ENCODE peak calls at places on chromosomes 5 and 9, in four cellular contexts. One of them, this sample, is unnamed. For H3K36me3, the result is how much of the 10 kb centered on the place peaks cover.

GRCh38 chr9:105206821-105207699 is 37.4 kb upstream of the SLC44A1 start:
- DNase-seq in adrenal gland: no peak
- DNase-seq in heart left ventricle: no peak
- DNase-seq in Panc1: no peak
- DNase-seq in this sample: no peak

GRCh38 chr5:72206994-72207393 is 99.7 kb downstream of the MAP1B start:
- DNase-seq in adrenal gland: no peak
- DNase-seq in heart left ventricle: no peak
- DNase-seq in Panc1: no peak
- DNase-seq in this sample: no peak

GRCh38 chr5:175823731-175824525 is 47.5 kb upstream of the CPLX2 start:
- DNase-seq in adrenal gland: no peak
- DNase-seq in heart left ventricle: no peak
- DNase-seq in Panc1: no peak
- DNase-seq in this sample: no peak

GRCh38 chr5:158392753-158393152 is 533.8 kb upstream of the CLINT1 start:
- DNase-seq in adrenal gland: no peak
- DNase-seq in heart left ventricle: no peak
- DNase-seq in Panc1: no peak
- DNase-seq in this sample: no peak

GRCh38 chr9:97811534-97812246 is 41.3 kb upstream of the FOXE1 start:
- DNase-seq in adrenal gland: no peak
- DNase-seq in heart left ventricle: no peak
- DNase-seq in Panc1: no peak
- DNase-seq in this sample: no peak

GRCh38 chr5:61289241-61289640 is 42.8 kb upstream of the ZSWIM6 start:
- DNase-seq in adrenal gland: no peak
- DNase-seq in heart left ventricle: no peak
- DNase-seq in Panc1: no peak
- DNase-seq in this sample: no peak

GRCh38 chr5:127723571-127723970 is 20.4 kb downstream of the CCDC192 start:
- DNase-seq in adrenal gland: peak
- DNase-seq in heart left ventricle: peak
- DNase-seq in Panc1: no peak
- DNase-seq in this sample: no peak

GRCh38 chr9:92392690-92393089 is 11.7 kb downstream of the OGN start:
- DNase-seq in adrenal gland: no peak
- DNase-seq in heart left ventricle: no peak
- DNase-seq in Panc1: no peak
- DNase-seq in this sample: no peak

GRCh38 chr5:180161420-180162303 is 47.3 kb downstream of the RASGEF1C start:
- DNase-seq in adrenal gland: no peak
- DNase-seq in heart left ventricle: no peak
- DNase-seq in Panc1: no peak
- DNase-seq in this sample: peak

GRCh38 chr9:116151966-116152381 is 1.6 kb upstream of the PAPPA start:
- DNase-seq in adrenal gland: no peak
- DNase-seq in heart left ventricle: no peak
- DNase-seq in Panc1: no peak
- DNase-seq in this sample: no peak

GRCh38 chr5:103021310-103021709 is 98.6 kb downstream of the GIN1 start:
- DNase-seq in adrenal gland: no peak
- DNase-seq in heart left ventricle: no peak
- DNase-seq in Panc1: no peak
- DNase-seq in this sample: no peak

GRCh38 chr9:93809204-93809940 is 145.8 kb downstream of the BARX1 start:
- DNase-seq in adrenal gland: no peak
- DNase-seq in heart left ventricle: no peak
- DNase-seq in Panc1: no peak
- DNase-seq in this sample: peak

GRCh38 chr9:127049581-127049980 is 72.9 kb downstream of the ANGPTL2 start:
- DNase-seq in adrenal gland: no peak
- DNase-seq in heart left ventricle: no peak
- DNase-seq in Panc1: no peak
- DNase-seq in this sample: no peak

GRCh38 chr9:87035868-87036267 is 88.6 kb upstream of the GAS1 start:
- DNase-seq in adrenal gland: no peak
- DNase-seq in heart left ventricle: no peak
- DNase-seq in Panc1: no peak
- DNase-seq in this sample: no peak

DNA sequence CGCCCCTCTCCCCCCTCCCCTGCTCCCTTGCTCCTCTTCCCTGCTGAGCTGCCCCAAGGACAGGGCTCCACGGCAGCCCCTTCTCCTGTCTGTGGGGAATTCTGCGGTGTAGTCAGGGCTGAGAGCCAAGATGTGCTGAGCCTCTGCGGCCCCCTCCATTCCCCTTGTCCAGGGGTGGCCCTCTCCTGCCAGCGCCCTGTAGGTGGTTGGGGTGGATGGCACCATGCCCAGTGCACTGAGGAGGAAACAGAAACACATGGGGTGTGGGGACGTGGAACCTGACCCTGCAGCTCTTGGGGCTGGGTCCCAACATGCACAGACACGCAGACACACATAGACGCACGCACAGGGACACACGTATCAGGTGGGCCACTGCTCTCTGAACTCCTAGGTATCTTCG is 64.6 kb downstream of the HMCN2 start:
- DNase-seq in adrenal gland: no peak
- DNase-seq in heart left ventricle: no peak
- DNase-seq in Panc1: no peak
- DNase-seq in this sample: no peak
- H3K27ac ChIP-seq in adrenal gland: no peak
- H3K27ac ChIP-seq in heart left ventricle: no peak
- H3K27ac ChIP-seq in Panc1: no peak
- H3K27ac ChIP-seq in this sample: peak

GRCh38 chr5:10264569-10264968 is 14.5 kb downstream of the CCT5 start:
- DNase-seq in adrenal gland: no peak
- DNase-seq in heart left ventricle: no peak
- DNase-seq in Panc1: no peak
- DNase-seq in this sample: no peak
- H3K36me3 ChIP-seq in adrenal gland: under half
- H3K36me3 ChIP-seq in heart left ventricle: under half
- H3K36me3 ChIP-seq in Panc1: half or more
- H3K36me3 ChIP-seq in this sample: half or more

DNA sequence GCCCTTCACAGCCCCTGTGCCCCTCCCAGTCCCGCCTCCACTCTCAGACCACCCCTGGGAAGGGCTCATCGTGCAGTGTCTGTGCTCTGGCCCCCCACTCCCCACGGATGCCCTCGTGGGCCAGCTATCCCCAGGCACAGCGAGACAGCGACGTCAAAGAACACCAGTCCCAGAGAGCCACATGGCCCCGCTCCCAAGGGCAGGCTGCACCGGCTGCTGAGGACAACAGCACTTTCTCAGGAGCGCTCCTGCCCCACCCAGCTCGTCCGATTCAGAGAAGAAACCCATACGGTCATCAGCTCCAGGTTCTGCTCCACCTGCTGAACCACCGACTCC is 4.8 kb upstream of the SNAPC4 start:
- DNase-seq in adrenal gland: no peak
- DNase-seq in heart left ventricle: no peak
- DNase-seq in Panc1: no peak
- DNase-seq in this sample: no peak
- H3K27ac ChIP-seq in adrenal gland: no peak
- H3K27ac ChIP-seq in heart left ventricle: no peak
- H3K27ac ChIP-seq in Panc1: no peak
- H3K27ac ChIP-seq in this sample: no peak

GRCh38 chr5:96778409-96778808 is 29.3 kb downstream of the ERAP1 start:
- DNase-seq in adrenal gland: peak
- DNase-seq in heart left ventricle: peak
- DNase-seq in Panc1: no peak
- DNase-seq in this sample: no peak

GRCh38 chr5:96776606-96777005 is 31.1 kb downstream of the ERAP1 start:
- DNase-seq in adrenal gland: no peak
- DNase-seq in heart left ventricle: no peak
- DNase-seq in Panc1: no peak
- DNase-seq in this sample: no peak

GRCh38 chr5:96775050-96775449 is 32.7 kb downstream of the ERAP1 start:
- DNase-seq in adrenal gland: no peak
- DNase-seq in heart left ventricle: no peak
- DNase-seq in Panc1: no peak
- DNase-seq in this sample: no peak

GRCh38 chr5:96772542-96772941 is 35.2 kb downstream of the ERAP1 start:
- DNase-seq in adrenal gland: no peak
- DNase-seq in heart left ventricle: no peak
- DNase-seq in Panc1: no peak
- DNase-seq in this sample: no peak

DNA sequence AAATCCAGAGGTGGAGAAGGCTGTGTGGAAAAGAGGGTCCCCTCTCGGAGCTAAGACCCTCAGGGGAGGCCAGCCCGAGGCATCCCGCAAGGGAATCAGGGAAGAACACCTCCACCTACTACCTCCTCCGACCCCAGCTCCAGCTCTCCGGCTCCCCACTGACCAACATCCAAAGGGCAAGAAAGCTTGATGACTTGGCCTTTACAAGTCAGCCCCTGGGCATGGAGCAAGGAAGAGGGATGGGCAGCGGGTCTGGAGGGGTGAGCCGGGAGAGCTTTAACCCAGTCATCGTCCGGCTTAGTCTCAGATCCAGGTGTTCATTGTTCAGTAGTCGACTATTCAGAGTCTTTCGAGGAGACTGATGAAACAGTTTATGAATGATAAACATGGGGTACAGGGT is 32.1 kb downstream of the ERAP1 start:
- DNase-seq in adrenal gland: no peak
- DNase-seq in heart left ventricle: no peak
- DNase-seq in Panc1: no peak
- DNase-seq in this sample: no peak
- H3K36me3 ChIP-seq in adrenal gland: under half
- H3K36me3 ChIP-seq in heart left ventricle: under half
- H3K36me3 ChIP-seq in Panc1: under half
- H3K36me3 ChIP-seq in this sample: half or more

DNA sequence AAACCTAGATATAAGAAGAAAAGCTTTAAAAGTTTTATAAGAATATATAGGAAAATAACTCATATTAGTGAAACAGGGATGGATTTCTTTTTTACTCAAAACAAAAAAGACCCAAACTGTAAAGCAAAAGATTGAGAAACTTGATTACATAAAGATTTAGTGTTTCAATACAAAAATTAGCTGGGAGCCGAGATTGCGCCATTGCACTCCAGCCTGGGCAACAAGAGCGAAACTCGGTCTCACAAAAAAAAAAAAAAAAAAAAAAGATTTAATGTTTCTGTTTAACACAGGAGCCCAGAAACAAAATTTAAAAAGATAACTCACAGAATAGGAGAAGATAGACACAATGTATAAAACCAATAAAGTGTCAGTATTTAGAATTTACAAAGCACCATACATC is 45.2 kb downstream of the CDC14B start:
- DNase-seq in adrenal gland: no peak
- DNase-seq in heart left ventricle: no peak
- DNase-seq in Panc1: no peak
- DNase-seq in this sample: no peak
- H3K27ac ChIP-seq in adrenal gland: no peak
- H3K27ac ChIP-seq in heart left ventricle: no peak
- H3K27ac ChIP-seq in Panc1: no peak
- H3K27ac ChIP-seq in this sample: no peak

DNA sequence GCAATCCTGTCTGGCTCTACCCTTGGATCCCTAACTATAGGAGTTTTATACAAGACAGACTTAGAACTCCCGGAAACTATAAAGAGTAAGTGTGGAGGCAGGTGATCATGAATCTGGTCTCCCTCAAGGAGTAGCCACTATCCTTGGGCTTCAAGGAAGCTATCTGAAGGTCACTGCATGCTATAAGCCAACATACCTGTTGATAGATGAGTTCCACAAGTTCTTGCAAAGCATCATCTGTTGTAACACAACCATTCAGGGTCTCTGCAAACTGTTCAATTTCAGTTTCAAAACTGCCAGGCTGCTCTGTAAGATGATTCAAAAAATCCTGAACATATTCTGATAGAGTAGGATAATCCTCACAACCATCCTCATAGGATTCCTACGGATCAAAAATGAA is 9.3 kb downstream of the PAIP1 start:
- DNase-seq in adrenal gland: no peak
- DNase-seq in heart left ventricle: no peak
- DNase-seq in Panc1: no peak
- DNase-seq in this sample: no peak
- H3K36me3 ChIP-seq in adrenal gland: under half
- H3K36me3 ChIP-seq in heart left ventricle: under half
- H3K36me3 ChIP-seq in Panc1: under half
- H3K36me3 ChIP-seq in this sample: half or more

DNA sequence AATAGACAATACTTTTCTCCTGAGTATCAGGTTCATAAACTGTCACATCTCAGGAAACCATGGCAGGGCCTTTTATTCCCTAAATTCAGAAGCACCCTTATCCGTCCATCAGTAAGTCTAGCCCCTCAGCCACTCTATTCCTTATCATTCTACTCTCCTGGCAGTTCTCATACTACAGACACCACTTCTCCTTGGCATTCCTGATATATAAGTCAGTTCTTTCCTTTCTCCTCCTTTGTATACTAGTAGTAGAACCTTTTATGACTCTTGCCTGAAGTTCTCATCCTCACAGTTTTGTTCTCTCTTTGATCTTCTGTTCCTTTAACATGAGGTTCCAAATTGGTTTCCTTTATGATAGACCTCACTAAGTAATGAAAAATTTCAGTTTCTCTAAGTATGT is 29.3 kb downstream of the GRAMD2B start:
- DNase-seq in adrenal gland: no peak
- DNase-seq in heart left ventricle: no peak
- DNase-seq in Panc1: no peak
- DNase-seq in this sample: no peak
- H3K27ac ChIP-seq in adrenal gland: no peak
- H3K27ac ChIP-seq in heart left ventricle: no peak
- H3K27ac ChIP-seq in Panc1: no peak
- H3K27ac ChIP-seq in this sample: no peak

DNA sequence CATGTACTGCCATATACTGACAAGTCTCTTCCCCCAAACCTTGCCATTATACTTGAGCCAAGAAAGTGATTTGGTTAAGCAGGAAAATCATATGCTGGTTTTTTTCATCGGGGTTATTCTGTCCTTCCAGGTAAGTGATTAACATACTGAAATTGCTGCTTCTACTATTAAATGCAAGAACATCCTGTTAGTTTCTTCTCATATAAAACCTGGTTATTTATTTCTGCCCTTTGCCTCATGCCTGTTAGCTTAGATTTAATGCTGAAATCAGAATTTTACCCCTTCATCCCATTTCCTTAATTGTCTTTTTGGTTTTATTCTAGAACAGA is 133.0 kb downstream of the NFIB start:
- DNase-seq in adrenal gland: no peak
- DNase-seq in heart left ventricle: no peak
- DNase-seq in Panc1: no peak
- DNase-seq in this sample: no peak
- H3K36me3 ChIP-seq in adrenal gland: under half
- H3K36me3 ChIP-seq in heart left ventricle: under half
- H3K36me3 ChIP-seq in Panc1: under half
- H3K36me3 ChIP-seq in this sample: under half